ENCODE peak calls at places on chromosomes 5 and 9, in eight cellular contexts. D, E, F, B, I, G, Z and K are unnamed samples.

GRCh38 chr5:59367791-59368394 is 525.6 kb downstream of the PDE4D start:
- DNase-seq in I (no peak), E (peak; percentile 65), G (no peak), D (peak; percentile 90), Z (peak; percentile 78), F (peak; percentile 13), B (no peak), K (no peak)

GRCh38 chr5:143678148-143678906 is 133.6 kb upstream of the HMHB1 start:
- DNase-seq in B (no peak), Z (no peak), E (no peak), G (no peak), I (no peak), D (no peak), F (no peak), K (no peak)

GRCh38 chr5:16902846-16903245 is 33.2 kb downstream of the MYO10 start:
- DNase-seq in D (peak; percentile 42), F (no peak), Z (no peak), B (no peak), E (no peak), I (no peak), G (no peak), K (no peak)

GRCh38 chr5:157865844-157866243 is 6.9 kb upstream of the CLINT1 start:
- DNase-seq in D (no peak), F (no peak), I (no peak), G (no peak), B (no peak), Z (no peak), E (no peak), K (no peak)

GRCh38 chr9:31243386-31243785 is 1141.1 kb upstream of the ACO1 start:
- DNase-seq in G (no peak), F (no peak), I (no peak), Z (no peak), E (no peak), B (no peak), D (no peak), K (no peak)

GRCh38 chr5:142795246-142795645 is 25.1 kb downstream of the ARHGAP26 start:
- DNase-seq in F (no peak), Z (no peak), I (no peak), B (no peak), D (no peak), E (no peak), G (no peak), K (no peak)

GRCh38 chr5:139952464-139953070 is 90.5 kb downstream of the NRG2 start:
- DNase-seq in D (no peak), Z (no peak), G (no peak), E (no peak), F (no peak), B (no peak), I (no peak), K (no peak)

GRCh38 chr9:131015112-131015511 is 6.1 kb downstream of the LAMC3 start:
- DNase-seq in F (no peak), I (no peak), G (no peak), Z (no peak), E (no peak), D (no peak), B (no peak), K (no peak)

GRCh38 chr9:109989296-109989695 is 209.3 kb downstream of the PALM2AKAP2 start:
- DNase-seq in D (no peak), Z (no peak), I (no peak), E (no peak), F (no peak), G (no peak), B (no peak), K (no peak)

GRCh38 chr9:136525207-136525606 is 20.6 kb downstream of the NOTCH1 start:
- DNase-seq in F (no peak), I (no peak), D (no peak), B (no peak), E (no peak), G (no peak), Z (no peak), K (no peak)

GRCh38 chr9:136525841-136526499 is 19.9 kb downstream of the NOTCH1 start:
- DNase-seq in G (no peak), F (no peak), Z (no peak), D (peak; percentile 26), E (no peak), I (no peak), B (no peak), K (no peak)

GRCh38 chr9:136527131-136527530 is 18.7 kb downstream of the NOTCH1 start:
- DNase-seq in Z (no peak), I (no peak), E (no peak), F (no peak), D (no peak), B (no peak), G (no peak), K (no peak)

GRCh38 chr9:136527721-136528710 is 17.8 kb downstream of the NOTCH1 start:
- DNase-seq in F (peak; percentile 41), D (no peak), Z (no peak), I (no peak), E (peak; percentile 49), B (no peak), G (no peak), K (no peak)

GRCh38 chr9:136526625-136527066 is 19.2 kb downstream of the NOTCH1 start:
- DNase-seq in D (no peak), F (no peak), B (no peak), Z (no peak), E (no peak), G (no peak), I (no peak), K (no peak)
- H3K4me1 ChIP-seq in D (no peaks in the 10 kb centered on the region), F (no peaks in the 10 kb centered on the region), B (peaks cover 82% of the 10 kb centered on the region), Z (peaks cover 10% of the 10 kb centered on the region), E (peaks cover 12% of the 10 kb centered on the region), G (no peaks in the 10 kb centered on the region), I (peaks cover 34% of the 10 kb centered on the region), K (peaks cover 9% of the 10 kb centered on the region)

DNA sequence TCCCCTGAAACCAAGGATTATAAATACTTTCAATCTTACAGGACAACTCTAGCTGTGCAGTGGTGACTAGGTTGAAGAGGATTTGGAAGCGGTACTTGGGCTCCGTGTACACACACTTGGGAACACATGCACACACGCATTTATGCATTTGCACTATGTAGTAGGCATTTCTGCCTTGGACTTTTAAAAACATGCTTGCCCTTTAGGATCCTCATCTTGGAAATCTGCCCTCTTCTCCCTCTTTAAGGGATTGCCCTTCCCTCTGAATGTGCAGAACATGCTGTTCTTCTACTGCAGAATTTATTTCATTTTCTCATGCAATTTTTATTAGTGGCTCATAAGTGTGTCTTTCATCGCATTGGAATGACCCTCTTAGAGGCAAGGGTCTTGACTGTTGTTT is 139.0 kb downstream of the GRIA1 start:
- DNase-seq in G (no peak), E (no peak), I (no peak), Z (no peak), B (no peak), F (no peak), D (no peak), K (no peak)
- H3K4me3 ChIP-seq in G (no peak overlapping the region), E (no peak overlapping the region), I (no peak overlapping the region), Z (no peak overlapping the region), B (no peak overlapping the region), F (no peak overlapping the region), D (no peak overlapping the region), K (no peak overlapping the region)

DNA sequence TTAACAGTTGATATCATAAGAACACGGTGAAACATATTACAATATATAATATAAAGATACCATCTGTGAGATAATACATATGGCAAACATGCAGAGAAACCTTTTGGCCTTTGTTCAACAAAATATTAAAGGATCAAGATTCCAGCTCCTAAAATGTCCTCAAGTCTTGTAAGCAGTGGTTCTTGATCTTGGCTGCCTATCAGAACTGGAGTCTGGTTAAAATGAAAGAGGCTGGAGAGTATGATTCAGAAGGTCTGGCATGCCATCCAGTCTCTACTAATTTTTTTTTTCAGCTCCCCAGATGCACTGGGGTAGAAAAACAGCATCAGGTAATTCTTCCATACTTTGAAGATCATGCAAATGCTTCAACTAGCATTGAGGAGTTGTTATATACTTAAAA is 83.2 kb downstream of the TNC start:
- DNase-seq in E (no peak), Z (no peak), F (no peak), B (no peak), G (no peak), I (no peak), D (no peak), K (no peak)
- H3K4me1 ChIP-seq in E (peaks cover 17% of the 10 kb centered on the region), Z (no peaks in the 10 kb centered on the region), F (no peaks in the 10 kb centered on the region), B (peaks cover 8% of the 10 kb centered on the region), G (peaks cover 29% of the 10 kb centered on the region), I (no peaks in the 10 kb centered on the region), D (peaks cover 33% of the 10 kb centered on the region), K (peaks cover 70% of the 10 kb centered on the region)

GRCh38 chr5:88825782-88826110 is 57.2 kb downstream of the MEF2C start:
- DNase-seq in I (no peak), B (no peak), E (no peak), Z (no peak), F (peak; percentile 59), D (no peak), G (no peak), K (no peak)
- H3K4me3 ChIP-seq in I (no peak overlapping the region), B (no peak overlapping the region), E (no peak overlapping the region), Z (no peak overlapping the region), F (no peak overlapping the region), D (no peak overlapping the region), G (no peak overlapping the region), K (peak overlapping the region; percentile 55)

DNA sequence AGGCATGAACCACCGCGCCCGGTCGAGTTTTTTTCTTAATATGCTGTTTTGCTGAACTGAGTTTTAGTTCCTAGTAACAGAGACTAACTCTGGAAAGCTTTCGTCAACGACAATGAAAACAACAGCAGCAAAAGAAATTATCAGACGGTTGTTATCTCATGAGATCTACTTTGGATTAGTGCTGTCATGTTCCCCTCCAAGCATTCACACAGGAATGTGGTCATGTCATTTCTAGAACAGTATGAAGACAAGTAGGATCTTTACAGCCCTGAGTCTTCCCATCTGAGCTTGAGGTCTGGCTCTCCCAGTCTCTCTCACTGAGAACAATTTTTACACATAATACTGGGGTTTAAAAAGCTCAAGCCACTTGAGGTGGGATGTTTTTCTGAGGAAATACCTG is 4.0 kb upstream of the ANKRD33B start:
- DNase-seq in I (no peak), F (no peak), G (no peak), Z (no peak), B (no peak), D (no peak), E (no peak), K (no peak)
- H3K4me1 ChIP-seq in I (peaks cover 6% of the 10 kb centered on the region), F (no peaks in the 10 kb centered on the region), G (peaks cover 23% of the 10 kb centered on the region), Z (peaks cover 6% of the 10 kb centered on the region), B (peaks cover 21% of the 10 kb centered on the region), D (peaks cover 7% of the 10 kb centered on the region), E (peaks cover 11% of the 10 kb centered on the region), K (peaks cover 8% of the 10 kb centered on the region)